ENCODE peak calls at places on chromosomes 7 and 10, in four cellular contexts. One of them, this sample, is unnamed.

GRCh38 chr7:117386125-117386709 is 41.1 kb downstream of the ASZ1 start:
- DNase-seq in IMR-90: peak
- DNase-seq in endothelial cell of umbilical vein: no peak
- DNase-seq in hepatocyte: no peak
- DNase-seq in this sample: no peak

GRCh38 chr10:103845983-103846382 is 9.4 kb downstream of the SH3PXD2A start:
- DNase-seq in IMR-90: no peak
- DNase-seq in endothelial cell of umbilical vein: peak
- DNase-seq in hepatocyte: no peak
- DNase-seq in this sample: no peak

GRCh38 chr10:3471497-3471896 is 298.9 kb upstream of the PITRM1 start:
- DNase-seq in IMR-90: no peak
- DNase-seq in endothelial cell of umbilical vein: no peak
- DNase-seq in hepatocyte: no peak
- DNase-seq in this sample: no peak

GRCh38 chr7:98836811-98837631 is 32.8 kb downstream of the TMEM130 start:
- DNase-seq in IMR-90: peak
- DNase-seq in endothelial cell of umbilical vein: no peak
- DNase-seq in hepatocyte: peak
- DNase-seq in this sample: peak

GRCh38 chr7:95549818-95550529 is 46.3 kb downstream of the PDK4 start:
- DNase-seq in IMR-90: peak
- DNase-seq in endothelial cell of umbilical vein: peak
- DNase-seq in hepatocyte: peak
- DNase-seq in this sample: peak

GRCh38 chr7:72025381-72025960 is 386.7 kb downstream of the CALN1 start:
- DNase-seq in IMR-90: no peak
- DNase-seq in endothelial cell of umbilical vein: no peak
- DNase-seq in hepatocyte: no peak
- DNase-seq in this sample: no peak

GRCh38 chr7:46754135-46754730 is 827.7 kb downstream of the TNS3 start:
- DNase-seq in IMR-90: peak
- DNase-seq in endothelial cell of umbilical vein: peak
- DNase-seq in hepatocyte: no peak
- DNase-seq in this sample: peak

GRCh38 chr10:96576277-96576980 is 10.4 kb downstream of the TM9SF3 start:
- DNase-seq in IMR-90: no peak
- DNase-seq in endothelial cell of umbilical vein: no peak
- DNase-seq in hepatocyte: no peak
- DNase-seq in this sample: no peak

GRCh38 chr10:74322565-74322964 is 171.5 kb downstream of the ADK start:
- DNase-seq in IMR-90: no peak
- DNase-seq in endothelial cell of umbilical vein: no peak
- DNase-seq in hepatocyte: no peak
- DNase-seq in this sample: no peak

GRCh38 chr10:74329873-74330272 is 178.9 kb downstream of the ADK start:
- DNase-seq in IMR-90: peak
- DNase-seq in endothelial cell of umbilical vein: no peak
- DNase-seq in hepatocyte: no peak
- DNase-seq in this sample: no peak

GRCh38 chr10:74332398-74332797 is 181.4 kb downstream of the ADK start:
- DNase-seq in IMR-90: peak
- DNase-seq in endothelial cell of umbilical vein: no peak
- DNase-seq in hepatocyte: no peak
- DNase-seq in this sample: no peak

GRCh38 chr10:74333174-74333573 is 182.2 kb downstream of the ADK start:
- DNase-seq in IMR-90: peak
- DNase-seq in endothelial cell of umbilical vein: no peak
- DNase-seq in hepatocyte: no peak
- DNase-seq in this sample: no peak

DNA sequence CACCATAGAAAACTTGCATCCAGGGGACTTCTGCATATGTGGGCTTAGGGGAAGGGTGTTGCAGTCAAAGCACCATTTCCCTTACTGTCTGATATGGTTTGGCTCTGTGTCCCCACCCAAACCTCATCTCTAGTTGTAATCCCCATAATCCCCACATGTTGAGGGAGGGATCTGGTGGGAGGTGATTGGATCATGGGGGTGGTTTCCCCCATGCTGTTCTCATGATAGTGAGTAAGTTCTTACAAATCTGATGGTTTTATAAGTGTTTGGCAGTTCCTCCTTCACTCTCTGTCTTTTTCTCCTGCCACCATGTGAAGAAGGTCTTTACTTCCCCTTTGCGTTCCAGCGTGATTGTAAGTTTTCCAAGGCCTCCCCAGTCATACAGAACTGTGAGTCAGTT is 177.4 kb downstream of the ADK start:
- DNase-seq in IMR-90: no peak
- DNase-seq in endothelial cell of umbilical vein: no peak
- DNase-seq in hepatocyte: no peak
- DNase-seq in this sample: no peak
- H3K4me2 ChIP-seq in IMR-90: no peak
- H3K4me2 ChIP-seq in endothelial cell of umbilical vein: no peak
- H3K4me2 ChIP-seq in hepatocyte: no peak
- H3K4me2 ChIP-seq in this sample: no peak

GRCh38 chr7:157358041-157358752 is 21.4 kb downstream of the DNAJB6 start:
- DNase-seq in IMR-90: no peak
- DNase-seq in endothelial cell of umbilical vein: no peak
- DNase-seq in hepatocyte: no peak
- DNase-seq in this sample: no peak
- H3K4me2 ChIP-seq in IMR-90: no peak
- H3K4me2 ChIP-seq in endothelial cell of umbilical vein: no peak
- H3K4me2 ChIP-seq in hepatocyte: no peak
- H3K4me2 ChIP-seq in this sample: no peak

GRCh38 chr7:157273208-157274202 is 63.3 kb upstream of the DNAJB6 start:
- DNase-seq in IMR-90: peak
- DNase-seq in endothelial cell of umbilical vein: peak
- DNase-seq in hepatocyte: peak
- DNase-seq in this sample: peak

GRCh38 chr7:157271991-157272324 is 64.8 kb upstream of the DNAJB6 start:
- DNase-seq in IMR-90: peak
- DNase-seq in endothelial cell of umbilical vein: peak
- DNase-seq in hepatocyte: peak
- DNase-seq in this sample: no peak

GRCh38 chr7:157274991-157275427 is 61.8 kb upstream of the DNAJB6 start:
- DNase-seq in IMR-90: peak
- DNase-seq in endothelial cell of umbilical vein: no peak
- DNase-seq in hepatocyte: no peak
- DNase-seq in this sample: no peak

GRCh38 chr7:157271315-157271990 is 65.4 kb upstream of the DNAJB6 start:
- DNase-seq in IMR-90: peak
- DNase-seq in endothelial cell of umbilical vein: no peak
- DNase-seq in hepatocyte: no peak
- DNase-seq in this sample: no peak

DNA sequence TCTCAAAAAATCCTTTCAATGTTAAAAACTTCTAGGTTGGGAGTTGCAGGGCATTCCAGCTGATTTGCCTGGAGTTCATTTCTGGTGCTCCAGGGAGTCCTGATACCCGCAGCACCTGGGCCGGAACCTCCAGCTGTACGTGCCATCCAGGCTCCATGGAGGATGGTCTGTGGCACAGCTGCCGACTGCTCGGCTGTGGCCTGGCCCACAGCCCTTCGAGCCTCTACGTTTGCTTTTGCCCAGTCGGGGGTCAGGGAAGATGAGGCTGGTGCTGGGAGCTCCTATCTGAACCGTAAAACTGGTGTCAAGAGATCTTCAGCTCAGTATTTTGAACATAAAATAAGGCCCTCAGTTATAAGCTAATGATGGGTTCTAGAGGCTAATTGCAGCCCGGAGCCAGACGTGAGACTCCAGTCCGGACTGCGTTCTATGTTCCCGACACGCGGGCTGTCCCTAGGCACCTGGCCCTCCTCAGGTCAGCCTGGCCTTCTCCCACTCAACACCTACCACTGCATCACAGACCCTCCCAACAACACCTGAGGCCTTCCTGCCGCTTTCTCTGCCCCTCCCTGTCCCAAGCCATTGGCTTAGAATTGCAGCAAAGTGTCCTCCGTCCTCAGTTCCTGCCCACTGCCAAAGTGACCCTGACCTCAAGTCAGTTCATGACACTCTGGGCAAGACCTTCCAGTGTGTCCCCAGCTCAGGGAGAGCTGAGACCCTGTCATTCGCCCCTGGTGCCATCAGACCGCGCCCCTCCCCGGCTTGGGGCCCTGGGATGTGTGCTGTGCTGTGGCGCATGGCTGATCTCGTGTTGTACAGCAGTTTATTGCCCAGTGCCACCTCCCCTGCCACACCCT is 64.2 kb upstream of the DNAJB6 start:
- DNase-seq in IMR-90: no peak
- DNase-seq in endothelial cell of umbilical vein: no peak
- DNase-seq in hepatocyte: no peak
- DNase-seq in this sample: no peak
- H3K4me2 ChIP-seq in IMR-90: no peak
- H3K4me2 ChIP-seq in endothelial cell of umbilical vein: no peak
- H3K4me2 ChIP-seq in hepatocyte: peak
- H3K4me2 ChIP-seq in this sample: no peak

DNA sequence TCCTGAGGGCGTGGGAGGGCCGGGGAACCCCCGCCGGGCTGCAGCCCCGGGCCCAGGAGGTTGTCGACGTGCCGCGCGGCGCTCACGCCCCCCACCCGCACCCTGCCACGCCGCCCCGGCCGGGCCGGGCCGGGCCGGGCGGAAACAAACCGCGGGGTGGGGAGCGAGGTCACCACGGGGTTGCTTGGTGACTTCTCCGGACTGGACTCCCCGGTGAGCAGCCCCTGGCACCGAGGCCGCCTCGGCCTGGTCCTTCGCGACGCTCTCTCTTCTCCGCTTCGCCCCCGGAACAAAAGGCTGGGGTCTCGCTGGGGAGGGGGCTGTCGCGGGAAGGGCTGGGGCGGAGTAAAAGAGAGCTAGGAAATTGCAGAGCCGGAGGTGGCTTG is 478 bp downstream of the WIPF3 start:
- DNase-seq in IMR-90: no peak
- DNase-seq in endothelial cell of umbilical vein: no peak
- DNase-seq in hepatocyte: no peak
- DNase-seq in this sample: no peak
- H3K4me2 ChIP-seq in IMR-90: no peak
- H3K4me2 ChIP-seq in endothelial cell of umbilical vein: peak
- H3K4me2 ChIP-seq in hepatocyte: peak
- H3K4me2 ChIP-seq in this sample: peak

DNA sequence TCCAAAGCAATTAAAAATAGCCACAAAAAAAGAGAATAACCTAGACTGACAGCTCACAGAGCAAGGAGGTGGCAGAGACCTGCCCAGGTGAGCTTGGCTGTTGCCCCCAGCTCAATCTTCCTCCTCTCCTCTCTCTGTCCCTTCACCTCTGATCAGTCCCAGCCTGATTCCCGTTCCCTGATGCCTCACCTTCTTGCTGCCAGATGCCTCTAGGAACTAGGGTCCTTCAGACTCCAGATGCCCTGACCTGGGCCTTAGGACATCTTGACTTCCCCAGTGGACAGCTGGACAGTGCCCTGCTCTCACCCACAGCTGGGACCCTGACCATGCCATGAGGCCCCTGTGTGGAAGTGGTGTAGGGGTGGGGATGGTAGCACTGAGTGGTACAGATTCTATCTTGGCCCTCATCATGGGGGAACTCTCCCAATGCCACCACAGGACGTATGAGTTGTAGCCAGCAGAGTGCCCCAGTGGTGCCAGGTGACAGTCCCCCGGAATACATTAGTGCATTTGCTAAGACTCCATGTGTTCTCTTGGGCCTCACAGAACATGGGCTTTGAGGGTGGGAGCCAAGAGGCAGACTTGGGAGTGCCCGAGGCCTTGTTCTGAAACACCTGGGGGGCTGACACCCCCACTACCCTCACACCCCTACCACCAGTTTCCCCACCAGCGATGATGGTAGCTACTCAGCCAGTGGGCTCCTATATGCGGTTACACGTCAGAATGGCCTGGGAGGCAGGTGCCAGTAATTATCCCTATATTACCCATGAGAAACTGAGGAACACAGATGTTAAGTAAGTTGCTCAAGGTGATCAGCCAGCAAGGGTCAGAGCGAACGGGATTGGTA is 2.0 kb downstream of the DEPP1 start:
- DNase-seq in IMR-90: no peak
- DNase-seq in endothelial cell of umbilical vein: peak
- DNase-seq in hepatocyte: no peak
- DNase-seq in this sample: no peak
- H3K4me2 ChIP-seq in IMR-90: peak
- H3K4me2 ChIP-seq in endothelial cell of umbilical vein: peak
- H3K4me2 ChIP-seq in hepatocyte: peak
- H3K4me2 ChIP-seq in this sample: peak